ENCODE peak calls at places on chromosomes 7 and 10, in five cellular contexts. R is left ventricle myocardium superior, C is kidney, Y is ELF-1, H is AG04449. B is an unnamed sample.

GRCh38 chr7:132095111-132095765 is 481.0 kb downstream of the PLXNA4 start:
- DNase-seq in R (no peak), C (no peak), Y (no peak), H (no peak), B (peak; percentile 24)

GRCh38 chr10:59839576-59839975 is 66.8 kb downstream of the CCDC6 start:
- DNase-seq in R (no peak), C (no peak), Y (no peak), H (peak; percentile 44), B (no peak)

GRCh38 chr10:130929422-130930325 is 381.8 kb downstream of the TCERG1L start:
- DNase-seq in R (no peak), C (no peak), Y (peak; percentile 65), H (no peak), B (no peak)

GRCh38 chr7:33761440-33762080 is 143.8 kb upstream of the BMPER start:
- DNase-seq in R (no peak), C (no peak), Y (no peak), H (no peak), B (no peak)

GRCh38 chr7:91397099-91397498 is 132.9 kb downstream of the FZD1 start:
- DNase-seq in R (no peak), C (no peak), Y (no peak), H (no peak), B (no peak)

GRCh38 chr10:95655571-95656290 is 780 bp downstream of the ALDH18A1 start:
- DNase-seq in R (no peak), C (no peak), Y (peak; percentile 44), H (no peak), B (peak; percentile 85)

GRCh38 chr10:58898854-58899573 is 277.4 kb upstream of the PHYHIPL start:
- DNase-seq in R (no peak), C (no peak), Y (no peak), H (no peak), B (no peak)

GRCh38 chr10:24518411-24518810 is 205.3 kb downstream of the ARHGAP21 start:
- DNase-seq in R (no peak), C (no peak), Y (no peak), H (no peak), B (no peak)

GRCh38 chr10:119680050-119680449 is 28.9 kb downstream of the BAG3 start:
- DNase-seq in R (no peak), C (no peak), Y (no peak), H (no peak), B (no peak)

GRCh38 chr10:11548065-11548762 is 63.2 kb downstream of the USP6NL start:
- DNase-seq in R (no peak), C (no peak), Y (no peak), H (no peak), B (no peak)

GRCh38 chr10:44982114-44982460 is 3.5 kb upstream of the DEPP1 start:
- DNase-seq in R (peak; percentile 76), C (peak; percentile 85), Y (no peak), H (no peak), B (no peak)

GRCh38 chr10:93652857-93653256 is 40.5 kb downstream of the PDE6C start:
- DNase-seq in R (no peak), C (no peak), Y (no peak), H (peak; percentile 1), B (no peak)

GRCh38 chr10:44376504-44377099 is 8.3 kb downstream of the CXCL12 start:
- DNase-seq in R (no peak), C (no peak), Y (no peak), H (no peak), B (no peak)

GRCh38 chr7:157140118-157140905 is 1.6 kb downstream of the UBE3C start:
- DNase-seq in R (no peak), C (no peak), Y (no peak), H (no peak), B (no peak)